ENCODE peak calls at places on chromosomes 3 and 15, in four cellular contexts. W, Y, I and G are unnamed samples.

GRCh38 chr3:71414189-71414924 is 169.2 kb downstream of the FOXP1 start:
- DNase-seq in W (no peak), Y (no peak), I (no peak), G (no peak)

GRCh38 chr15:82952156-82953081 is at the start of gene HOMER2:
- DNase-seq in W (peak; percentile 10), Y (peak; percentile 71), I (no peak), G (peak; percentile 57)

GRCh38 chr15:40591310-40591845 is 2.7 kb upstream of the KNL1 start:
- DNase-seq in W (peak; percentile 35), Y (peak; percentile 53), I (peak; percentile 51), G (no peak)

GRCh38 chr15:101353240-101353639 is 58.2 kb upstream of the SNRPA1 start:
- DNase-seq in W (no peak), Y (no peak), I (no peak), G (no peak)

GRCh38 chr3:66199089-66199473 is 21.7 kb upstream of the SLC25A26 start:
- DNase-seq in W (peak; percentile 4), Y (no peak), I (no peak), G (no peak)

GRCh38 chr3:19107719-19108118 is 40.6 kb upstream of the KCNH8 start:
- DNase-seq in W (no peak), Y (no peak), I (no peak), G (no peak)

GRCh38 chr15:66634540-66634939 is 67.5 kb upstream of the SMAD6 start:
- DNase-seq in W (no peak), Y (no peak), I (no peak), G (no peak)

GRCh38 chr3:48600711-48601621 is 5.8 kb upstream of the COL7A1 start:
- DNase-seq in W (no peak), Y (no peak), I (no peak), G (no peak)

GRCh38 chr3:36477655-36478054 is 97.4 kb downstream of the STAC start:
- DNase-seq in W (no peak), Y (no peak), I (no peak), G (no peak)

GRCh38 chr15:70071799-70072198 is 25.9 kb downstream of the TLE3 start:
- DNase-seq in W (no peak), Y (no peak), I (no peak), G (no peak)

GRCh38 chr3:126816956-126817777 is 113.1 kb downstream of the CHCHD6 start:
- DNase-seq in W (peak; percentile 35), Y (no peak), I (no peak), G (no peak)
- TF ChIP-seq RNF2 in W (no peak), Y (no peak), I (no peak), G (no peak)

DNA sequence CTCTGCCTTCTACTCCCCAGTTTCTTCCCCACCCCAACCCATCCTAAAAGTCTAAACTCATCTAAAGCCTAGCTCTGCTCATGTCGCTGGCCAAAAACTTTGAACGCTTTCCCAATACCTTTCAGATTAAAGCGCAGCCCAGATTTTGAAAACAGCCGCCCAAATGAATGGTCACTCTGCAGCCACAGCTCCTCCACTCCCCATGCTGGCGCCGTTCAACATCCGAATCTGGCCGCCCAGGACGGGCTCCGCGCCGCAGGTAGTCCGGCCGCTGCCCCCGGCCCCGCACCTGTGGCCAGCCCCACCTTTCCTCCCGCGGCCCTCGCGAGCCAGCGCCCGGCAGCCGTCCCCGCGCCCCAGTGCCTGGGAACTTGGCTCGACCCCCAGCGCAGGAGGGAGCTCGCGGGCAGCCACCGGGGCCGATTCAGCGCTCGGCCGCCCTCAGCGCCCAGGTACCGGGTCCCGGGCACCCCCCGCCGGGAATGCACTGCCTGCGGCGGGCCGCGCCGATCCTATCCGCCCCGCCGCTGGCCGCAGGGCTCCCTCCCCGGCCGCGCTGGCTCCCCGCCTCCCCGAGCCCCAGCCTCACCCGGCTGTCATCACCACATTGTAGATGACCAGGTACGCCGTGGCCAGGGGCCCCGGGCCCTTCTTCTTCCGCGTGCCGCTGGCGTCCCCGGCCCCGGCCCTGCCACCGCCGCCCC is 417 bp downstream of the HACD2 start:
- DNase-seq in W (no peak), Y (no peak), I (no peak), G (no peak)
- TF ChIP-seq RNF2 in W (no peak), Y (no peak), I (no peak), G (no peak)

DNA sequence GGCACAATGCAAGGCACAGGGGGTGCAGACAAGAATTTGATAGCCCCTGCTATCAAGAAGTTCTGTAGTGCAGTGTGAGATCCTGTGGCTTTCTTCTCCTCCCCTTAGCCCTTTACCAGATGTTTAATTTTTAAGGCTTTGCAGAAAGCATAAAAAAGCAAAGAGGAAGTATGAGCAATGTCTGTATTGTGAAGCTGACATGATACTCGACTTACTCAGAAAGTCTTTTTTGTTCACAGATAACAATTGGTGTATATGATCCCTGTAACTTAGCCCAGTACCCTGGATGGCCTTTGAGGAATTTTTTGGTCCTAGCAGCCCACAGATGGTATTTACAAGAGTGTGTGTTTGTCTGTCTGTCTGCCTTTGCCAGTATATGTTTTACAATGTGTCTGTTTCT is 58.9 kb downstream of the ATG7 start:
- DNase-seq in W (no peak), Y (no peak), I (no peak), G (no peak)
- TF ChIP-seq RNF2 in W (no peak), Y (no peak), I (no peak), G (no peak)

GRCh38 chr3:54983266-54983910 is 55.5 kb upstream of the LRTM1 start:
- DNase-seq in W (no peak), Y (no peak), I (no peak), G (no peak)

GRCh38 chr3:54986294-54986693 is 58.4 kb upstream of the LRTM1 start:
- DNase-seq in W (no peak), Y (no peak), I (no peak), G (no peak)

GRCh38 chr3:54989023-54989380 is 61.1 kb upstream of the LRTM1 start:
- DNase-seq in W (no peak), Y (no peak), I (no peak), G (no peak)

GRCh38 chr3:54987719-54988118 is 59.9 kb upstream of the LRTM1 start:
- DNase-seq in W (no peak), Y (no peak), I (no peak), G (no peak)

DNA sequence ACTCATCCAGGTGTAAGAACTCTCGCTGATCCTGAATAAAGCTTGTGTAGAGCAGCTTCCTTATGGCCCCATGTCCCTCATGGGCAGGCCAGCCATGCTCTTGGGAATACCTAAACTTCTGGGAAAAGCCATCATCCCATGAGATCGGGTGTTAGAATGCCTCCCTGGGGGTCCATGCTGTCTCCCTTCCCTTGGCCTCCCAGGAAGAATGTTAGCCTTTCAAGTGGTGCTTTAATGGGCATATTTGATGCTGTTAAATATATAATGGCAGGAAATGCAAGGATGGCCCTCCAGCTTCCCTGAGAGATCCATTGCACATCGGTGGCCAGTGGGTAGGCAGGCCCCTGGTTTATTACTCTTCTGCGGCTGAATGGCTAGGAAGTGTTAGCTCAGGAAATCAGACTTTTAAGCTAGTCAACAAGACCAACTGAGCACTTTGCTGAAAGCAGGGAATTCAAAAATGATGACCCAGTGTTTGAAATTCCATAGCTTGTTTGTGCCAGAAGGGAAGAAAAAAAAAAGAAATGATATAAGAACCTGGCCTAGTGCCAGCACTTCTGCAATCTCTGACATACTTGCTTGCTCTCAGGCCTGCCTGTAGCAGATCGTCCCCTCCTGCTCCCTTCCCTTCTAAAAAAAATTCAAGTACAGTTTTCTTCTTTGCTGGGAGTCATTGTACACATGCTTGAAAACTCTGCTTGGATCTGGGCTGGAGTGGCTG is 60.6 kb upstream of the LRTM1 start:
- DNase-seq in W (no peak), Y (no peak), I (no peak), G (no peak)
- TF ChIP-seq RNF2 in W (no peak), Y (no peak), I (no peak), G (no peak)

DNA sequence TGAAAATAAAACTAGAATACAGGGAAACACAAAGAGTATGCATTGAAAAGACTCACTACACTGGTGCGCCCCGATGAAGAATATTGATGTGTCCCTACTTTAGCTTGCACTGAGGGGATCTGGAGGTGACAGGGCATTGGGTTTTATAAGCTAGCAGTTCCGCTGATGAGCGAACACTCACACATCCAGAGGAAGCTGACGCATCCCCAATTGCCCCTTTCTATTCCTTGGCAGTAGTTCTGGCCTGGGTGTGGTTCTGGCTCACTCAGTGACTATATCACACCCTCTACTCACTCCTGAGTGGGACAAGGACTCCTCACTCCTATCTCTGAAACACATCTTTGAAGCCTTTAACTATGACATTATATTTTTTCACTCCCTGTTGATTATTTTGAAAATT is 71.0 kb downstream of the B3GNT5 start:
- DNase-seq in W (no peak), Y (no peak), I (no peak), G (no peak)
- TF ChIP-seq RNF2 in W (no peak), Y (no peak), I (no peak), G (no peak)

GRCh38 chr15:64010719-64011118 is 35.6 kb downstream of the DAPK2 start:
- DNase-seq in W (no peak), Y (no peak), I (peak; percentile 62), G (peak; percentile 49)
- TF ChIP-seq RNF2 in W (no peak), Y (no peak), I (no peak), G (no peak)